ENCODE peak calls at places on chromosomes 1 and 21, in four cellular contexts. One of them, this sample, is unnamed.

GRCh38 chr1:244861683-244862082 is 2.7 kb downstream of the HNRNPU start:
- DNase-seq in H9: no peak
- DNase-seq in IMR-90: no peak
- DNase-seq in H1: no peak
- DNase-seq in this sample: no peak

GRCh38 chr1:118247593-118247992 is 62.6 kb upstream of the SPAG17 start:
- DNase-seq in H9: peak; percentile 51
- DNase-seq in IMR-90: peak; percentile 10
- DNase-seq in H1: no peak
- DNase-seq in this sample: peak; percentile 65

GRCh38 chr1:229474491-229474890 is 33.6 kb downstream of the NUP133 start:
- DNase-seq in H9: no peak
- DNase-seq in IMR-90: no peak
- DNase-seq in H1: no peak
- DNase-seq in this sample: no peak

GRCh38 chr1:227432981-227433380 is 114.7 kb upstream of the CDC42BPA start:
- DNase-seq in H9: no peak
- DNase-seq in IMR-90: no peak
- DNase-seq in H1: no peak
- DNase-seq in this sample: no peak

GRCh38 chr1:206829875-206830274 is 35.5 kb upstream of the IL20 start:
- DNase-seq in H9: no peak
- DNase-seq in IMR-90: no peak
- DNase-seq in H1: no peak
- DNase-seq in this sample: no peak

GRCh38 chr1:208640295-208640694 is 396.1 kb upstream of the PLXNA2 start:
- DNase-seq in H9: no peak
- DNase-seq in IMR-90: no peak
- DNase-seq in H1: no peak
- DNase-seq in this sample: peak; percentile 47

GRCh38 chr1:69523032-69523431 is 44.7 kb upstream of the LRRC7 start:
- DNase-seq in H9: no peak
- DNase-seq in IMR-90: peak; percentile 87
- DNase-seq in H1: no peak
- DNase-seq in this sample: no peak

GRCh38 chr1:70675737-70676156 is 264.7 kb downstream of the CTH start:
- DNase-seq in H9: peak; percentile 71
- DNase-seq in IMR-90: no peak
- DNase-seq in H1: no peak
- DNase-seq in this sample: peak; percentile 90

GRCh38 chr1:33269621-33270020 is 13.3 kb downstream of the ZNF362 start:
- DNase-seq in H9: no peak
- DNase-seq in IMR-90: no peak
- DNase-seq in H1: no peak
- DNase-seq in this sample: no peak

GRCh38 chr21:45420623-45421041 is 15.7 kb downstream of the COL18A1 start:
- DNase-seq in H9: no peak
- DNase-seq in IMR-90: no peak
- DNase-seq in H1: no peak
- DNase-seq in this sample: no peak

GRCh38 chr1:41925712-41926111 is 7.0 kb upstream of the HIVEP3 start:
- DNase-seq in H9: no peak
- DNase-seq in IMR-90: peak; percentile 13
- DNase-seq in H1: no peak
- DNase-seq in this sample: peak; percentile 27

GRCh38 chr21:45260191-45260795 is 27.4 kb downstream of the POFUT2 start:
- DNase-seq in H9: no peak
- DNase-seq in IMR-90: no peak
- DNase-seq in H1: no peak
- DNase-seq in this sample: no peak

GRCh38 chr21:14900058-14900457 is 164.7 kb downstream of the NRIP1 start:
- DNase-seq in H9: no peak
- DNase-seq in IMR-90: peak; percentile 80
- DNase-seq in H1: no peak
- DNase-seq in this sample: peak; percentile 83

GRCh38 chr1:51541313-51542050 is 22.4 kb upstream of the EPS15 start:
- DNase-seq in H9: no peak
- DNase-seq in IMR-90: no peak
- DNase-seq in H1: no peak
- DNase-seq in this sample: no peak

GRCh38 chr1:204409111-204409510 is 2.5 kb downstream of the PPP1R15B start:
- DNase-seq in H9: no peak
- DNase-seq in IMR-90: no peak
- DNase-seq in H1: no peak
- DNase-seq in this sample: no peak

DNA sequence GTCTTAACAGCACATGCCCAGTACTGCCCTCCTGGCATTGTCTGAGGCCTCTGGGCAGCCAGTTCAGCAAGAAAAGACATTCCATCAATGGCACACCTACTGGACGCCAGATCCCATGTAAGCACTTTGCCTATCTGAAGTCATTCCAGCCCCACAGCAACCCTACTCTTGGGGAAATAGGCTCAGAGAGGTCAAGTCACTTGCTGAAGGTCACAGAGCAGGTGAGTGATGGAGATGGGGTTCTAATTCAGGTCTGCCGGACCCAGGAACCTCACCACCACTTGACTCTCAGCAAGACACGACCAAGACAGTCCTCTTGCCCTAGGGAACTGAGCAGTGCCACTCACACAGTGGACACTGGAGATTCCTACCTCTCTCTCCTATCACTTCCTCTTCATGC is 79.4 kb downstream of the PAX7 start:
- DNase-seq in H9: no peak
- DNase-seq in IMR-90: no peak
- DNase-seq in H1: no peak
- DNase-seq in this sample: no peak
- H3K56ac ChIP-seq in H9: no peak overlapping the region
- H3K56ac ChIP-seq in IMR-90: no peak overlapping the region
- H3K56ac ChIP-seq in H1: no peak overlapping the region
- H3K56ac ChIP-seq in this sample: no peak overlapping the region

GRCh38 chr21:33033094-33033951 is 7.6 kb downstream of the OLIG2 start:
- DNase-seq in H9: no peak
- DNase-seq in IMR-90: no peak
- DNase-seq in H1: no peak
- DNase-seq in this sample: no peak

GRCh38 chr21:33035147-33035546 is 9.4 kb downstream of the OLIG2 start:
- DNase-seq in H9: no peak
- DNase-seq in IMR-90: no peak
- DNase-seq in H1: no peak
- DNase-seq in this sample: no peak

GRCh38 chr21:33031562-33031961 is 5.8 kb downstream of the OLIG2 start:
- DNase-seq in H9: no peak
- DNase-seq in IMR-90: no peak
- DNase-seq in H1: no peak
- DNase-seq in this sample: no peak

GRCh38 chr21:33032434-33033047 is 6.8 kb downstream of the OLIG2 start:
- DNase-seq in H9: no peak
- DNase-seq in IMR-90: no peak
- DNase-seq in H1: no peak
- DNase-seq in this sample: no peak

DNA sequence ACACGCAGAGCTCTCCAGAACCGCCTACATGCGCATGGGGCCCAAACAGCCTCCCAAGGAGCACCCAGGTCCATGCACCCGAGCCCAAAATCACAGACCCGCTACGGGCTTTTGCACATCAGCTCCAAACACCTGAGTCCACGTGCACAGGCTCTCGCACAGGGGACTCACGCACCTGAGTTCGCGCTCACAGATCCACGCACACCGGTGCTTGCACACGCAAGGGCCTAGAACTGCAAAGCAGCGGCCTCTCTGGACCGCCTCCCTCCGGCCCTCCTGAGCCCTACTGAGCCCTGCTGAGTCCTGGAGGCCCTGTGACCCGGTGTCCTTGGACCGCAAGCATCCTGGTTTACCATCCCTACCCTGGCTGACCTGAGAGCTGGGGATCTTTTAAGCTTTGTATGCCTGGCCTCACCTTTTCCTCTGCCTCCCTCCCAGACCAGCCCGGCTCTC is 8.3 kb downstream of the OLIG2 start:
- DNase-seq in H9: no peak
- DNase-seq in IMR-90: no peak
- DNase-seq in H1: no peak
- DNase-seq in this sample: no peak
- H3K56ac ChIP-seq in H9: no peak overlapping the region
- H3K56ac ChIP-seq in IMR-90: no peak overlapping the region
- H3K56ac ChIP-seq in H1: no peak overlapping the region
- H3K56ac ChIP-seq in this sample: no peak overlapping the region

GRCh38 chr1:93056649-93057048 is 22.4 kb upstream of the MTF2 start:
- DNase-seq in H9: no peak
- DNase-seq in IMR-90: no peak
- DNase-seq in H1: no peak
- DNase-seq in this sample: no peak

GRCh38 chr1:93061895-93062792 is 16.9 kb upstream of the MTF2 start:
- DNase-seq in H9: peak; percentile 51
- DNase-seq in IMR-90: peak; percentile 36
- DNase-seq in H1: no peak
- DNase-seq in this sample: peak; percentile 68

GRCh38 chr1:93051961-93052360 is 27.1 kb upstream of the MTF2 start:
- DNase-seq in H9: no peak
- DNase-seq in IMR-90: no peak
- DNase-seq in H1: no peak
- DNase-seq in this sample: peak; percentile 6

GRCh38 chr1:93056214-93056613 is 22.9 kb upstream of the MTF2 start:
- DNase-seq in H9: peak; percentile 47
- DNase-seq in IMR-90: peak; percentile 55
- DNase-seq in H1: peak; percentile 3
- DNase-seq in this sample: peak; percentile 73
- H3K56ac ChIP-seq in H9: no peak overlapping the region
- H3K56ac ChIP-seq in IMR-90: no peak overlapping the region
- H3K56ac ChIP-seq in H1: no peak overlapping the region
- H3K56ac ChIP-seq in this sample: no peak overlapping the region

DNA sequence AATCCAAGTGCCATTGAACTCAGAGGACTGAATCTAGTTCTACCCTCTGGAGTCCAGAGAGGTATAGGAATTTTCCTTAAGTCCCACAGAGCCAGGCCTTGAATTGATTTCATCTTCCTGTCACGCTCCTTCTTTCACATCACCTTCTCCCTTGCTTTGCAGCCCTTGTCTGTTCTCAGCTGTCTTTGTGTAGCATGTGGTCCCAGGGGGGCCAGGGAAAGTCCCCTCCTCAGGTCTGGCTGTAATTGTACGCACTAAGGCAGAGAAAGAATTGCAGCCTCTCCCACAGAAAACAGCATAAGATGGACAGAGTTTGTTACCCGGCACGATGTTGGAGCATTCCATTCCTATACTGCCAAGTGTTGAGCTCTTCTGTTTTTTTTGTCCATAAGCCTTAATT is 153.6 kb downstream of the FAM78B start:
- DNase-seq in H9: no peak
- DNase-seq in IMR-90: no peak
- DNase-seq in H1: no peak
- DNase-seq in this sample: no peak
- H3K56ac ChIP-seq in H9: no peak overlapping the region
- H3K56ac ChIP-seq in IMR-90: no peak overlapping the region
- H3K56ac ChIP-seq in H1: no peak overlapping the region
- H3K56ac ChIP-seq in this sample: no peak overlapping the region

GRCh38 chr1:181559142-181559541 is 75.8 kb downstream of the CACNA1E start:
- DNase-seq in H9: no peak
- DNase-seq in IMR-90: no peak
- DNase-seq in H1: no peak
- DNase-seq in this sample: peak; percentile 43
- H3K56ac ChIP-seq in H9: no peak overlapping the region
- H3K56ac ChIP-seq in IMR-90: no peak overlapping the region
- H3K56ac ChIP-seq in H1: no peak overlapping the region
- H3K56ac ChIP-seq in this sample: no peak overlapping the region

GRCh38 chr1:30984167-30984870 is 75.8 kb upstream of the SDC3 start:
- DNase-seq in H9: no peak
- DNase-seq in IMR-90: no peak
- DNase-seq in H1: no peak
- DNase-seq in this sample: no peak
- H3K56ac ChIP-seq in H9: no peak overlapping the region
- H3K56ac ChIP-seq in IMR-90: no peak overlapping the region
- H3K56ac ChIP-seq in H1: no peak overlapping the region
- H3K56ac ChIP-seq in this sample: no peak overlapping the region

DNA sequence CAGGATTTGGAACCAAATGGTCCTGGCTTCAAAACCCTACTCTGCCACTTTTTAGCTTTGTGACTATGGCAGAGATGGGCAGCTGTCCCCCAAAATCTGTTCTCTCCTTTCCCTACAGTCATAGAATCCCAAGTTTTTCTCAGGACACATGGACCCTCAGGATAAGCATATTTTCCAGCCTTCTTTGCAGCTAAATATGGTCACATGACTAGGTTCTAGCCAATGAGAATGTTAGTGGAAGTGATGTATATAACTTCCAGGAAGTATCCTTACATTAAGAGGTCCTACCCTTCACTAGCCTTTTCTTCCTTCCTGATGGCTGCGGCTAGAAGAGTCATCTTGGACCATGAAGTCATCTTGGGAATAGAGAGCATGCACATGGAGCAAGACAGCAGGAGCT is 5.9 kb downstream of the IGSF3 start:
- DNase-seq in H9: no peak
- DNase-seq in IMR-90: no peak
- DNase-seq in H1: no peak
- DNase-seq in this sample: no peak
- H3K56ac ChIP-seq in H9: no peak overlapping the region
- H3K56ac ChIP-seq in IMR-90: no peak overlapping the region
- H3K56ac ChIP-seq in H1: no peak overlapping the region
- H3K56ac ChIP-seq in this sample: no peak overlapping the region

GRCh38 chr1:110505596-110505995 is 13.4 kb downstream of the KCNA10 start:
- DNase-seq in H9: no peak
- DNase-seq in IMR-90: no peak
- DNase-seq in H1: no peak
- DNase-seq in this sample: peak; percentile 54

GRCh38 chr1:110501725-110502124 is 17.2 kb downstream of the KCNA10 start:
- DNase-seq in H9: no peak
- DNase-seq in IMR-90: no peak
- DNase-seq in H1: no peak
- DNase-seq in this sample: no peak

GRCh38 chr1:110502402-110502801 is 16.6 kb downstream of the KCNA10 start:
- DNase-seq in H9: no peak
- DNase-seq in IMR-90: no peak
- DNase-seq in H1: no peak
- DNase-seq in this sample: no peak

GRCh38 chr1:110503471-110503870 is 15.5 kb downstream of the KCNA10 start:
- DNase-seq in H9: no peak
- DNase-seq in IMR-90: no peak
- DNase-seq in H1: no peak
- DNase-seq in this sample: no peak

DNA sequence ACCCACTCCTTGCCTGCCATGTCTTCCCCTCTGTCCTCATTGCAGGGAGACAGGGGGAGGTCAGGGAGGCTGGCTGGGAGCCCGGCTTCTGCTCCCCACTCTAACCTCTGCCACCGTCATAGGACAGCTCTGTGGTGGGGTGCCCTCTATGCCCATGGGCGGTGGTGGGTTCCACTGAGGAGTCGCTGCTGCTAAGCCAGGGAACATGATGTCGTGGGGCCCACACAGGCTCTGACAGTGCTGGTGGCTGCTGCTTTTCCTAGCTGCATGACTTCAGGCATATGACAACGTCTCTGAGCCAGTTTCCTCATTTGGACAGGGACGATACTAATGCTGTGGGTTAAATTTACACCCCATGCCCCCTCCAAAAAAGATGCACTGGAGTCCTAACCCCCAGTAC is 14.8 kb downstream of the KCNA10 start:
- DNase-seq in H9: no peak
- DNase-seq in IMR-90: no peak
- DNase-seq in H1: no peak
- DNase-seq in this sample: no peak
- H3K56ac ChIP-seq in H9: no peak overlapping the region
- H3K56ac ChIP-seq in IMR-90: no peak overlapping the region
- H3K56ac ChIP-seq in H1: no peak overlapping the region
- H3K56ac ChIP-seq in this sample: no peak overlapping the region

This sample was measured in mesendoderm.